ENCODE peak calls at places on chromosome 21, in seven cellular contexts. T is CD8-positive, alpha-beta T cell; Q is OCI-LY7; G is thoracic aorta; U is stomach; X is upper lobe of right lung; P is upper lobe of left lung. Z is an unnamed sample.

GRCh38 chr21:38254970-38255369 is 1.8 kb upstream of the KCNJ15 start:
- DNase-seq in T (no peak), Q (no peak), G (no peak), U (peak; percentile 39), X (no peak), P (no peak), Z (no peak)

GRCh38 chr21:38951095-38951745 is 145.5 kb downstream of the ETS2 start:
- DNase-seq in T (no peak), Q (no peak), G (no peak), U (no peak), X (no peak), P (no peak), Z (no peak)

GRCh38 chr21:27321791-27322190 is 354.9 kb upstream of the ADAMTS5 start:
- DNase-seq in T (no peak), Q (no peak), G (no peak), U (no peak), X (no peak), P (no peak), Z (no peak)

GRCh38 chr21:31343680-31344480 is at the start of gene TIAM1:
- DNase-seq in T (no peak), Q (no peak), G (peak; percentile 5), U (peak; percentile 43), X (peak; percentile 81), P (peak; percentile 51), Z (no peak)

GRCh38 chr21:36694593-36695282 is 4.2 kb upstream of the SIM2 start:
- DNase-seq in T (no peak), Q (no peak), G (no peak), U (no peak), X (no peak), P (no peak), Z (no peak)

GRCh38 chr21:43609501-43610340 is 49.6 kb downstream of the HSF2BP start:
- DNase-seq in T (no peak), Q (no peak), G (no peak), U (peak; percentile 84), X (no peak), P (peak; percentile 79), Z (no peak)

GRCh38 chr21:43764576-43765495 is 11.3 kb downstream of the CSTB start:
- DNase-seq in T (no peak), Q (no peak), G (no peak), U (no peak), X (no peak), P (no peak), Z (no peak)

GRCh38 chr21:26127918-26128317 is 42.7 kb downstream of the APP start:
- DNase-seq in T (no peak), Q (no peak), G (no peak), U (no peak), X (no peak), P (no peak), Z (no peak)

GRCh38 chr21:15132781-15133180 is 68.0 kb upstream of the NRIP1 start:
- DNase-seq in T (no peak), Q (no peak), G (no peak), U (no peak), X (no peak), P (no peak), Z (no peak)

GRCh38 chr21:36207577-36208320 is 51.1 kb downstream of the DOP1B start:
- DNase-seq in T (no peak), Q (no peak), G (no peak), U (no peak), X (no peak), P (no peak), Z (no peak)

GRCh38 chr21:15841856-15842564 is 112.2 kb downstream of the USP25 start:
- DNase-seq in T (no peak), Q (no peak), G (no peak), U (no peak), X (no peak), P (no peak), Z (no peak)

GRCh38 chr21:43824883-43825609 is 35.7 kb downstream of the RRP1 start:
- DNase-seq in T (no peak), Q (no peak), G (no peak), U (no peak), X (no peak), P (no peak), Z (no peak)

GRCh38 chr21:31203371-31204054 is 140.5 kb downstream of the TIAM1 start:
- DNase-seq in T (no peak), Q (no peak), G (no peak), U (no peak), X (no peak), P (no peak), Z (no peak)

GRCh38 chr21:31457675-31458074 is 113.6 kb upstream of the TIAM1 start:
- DNase-seq in T (no peak), Q (no peak), G (no peak), U (no peak), X (no peak), P (no peak), Z (no peak)

DNA sequence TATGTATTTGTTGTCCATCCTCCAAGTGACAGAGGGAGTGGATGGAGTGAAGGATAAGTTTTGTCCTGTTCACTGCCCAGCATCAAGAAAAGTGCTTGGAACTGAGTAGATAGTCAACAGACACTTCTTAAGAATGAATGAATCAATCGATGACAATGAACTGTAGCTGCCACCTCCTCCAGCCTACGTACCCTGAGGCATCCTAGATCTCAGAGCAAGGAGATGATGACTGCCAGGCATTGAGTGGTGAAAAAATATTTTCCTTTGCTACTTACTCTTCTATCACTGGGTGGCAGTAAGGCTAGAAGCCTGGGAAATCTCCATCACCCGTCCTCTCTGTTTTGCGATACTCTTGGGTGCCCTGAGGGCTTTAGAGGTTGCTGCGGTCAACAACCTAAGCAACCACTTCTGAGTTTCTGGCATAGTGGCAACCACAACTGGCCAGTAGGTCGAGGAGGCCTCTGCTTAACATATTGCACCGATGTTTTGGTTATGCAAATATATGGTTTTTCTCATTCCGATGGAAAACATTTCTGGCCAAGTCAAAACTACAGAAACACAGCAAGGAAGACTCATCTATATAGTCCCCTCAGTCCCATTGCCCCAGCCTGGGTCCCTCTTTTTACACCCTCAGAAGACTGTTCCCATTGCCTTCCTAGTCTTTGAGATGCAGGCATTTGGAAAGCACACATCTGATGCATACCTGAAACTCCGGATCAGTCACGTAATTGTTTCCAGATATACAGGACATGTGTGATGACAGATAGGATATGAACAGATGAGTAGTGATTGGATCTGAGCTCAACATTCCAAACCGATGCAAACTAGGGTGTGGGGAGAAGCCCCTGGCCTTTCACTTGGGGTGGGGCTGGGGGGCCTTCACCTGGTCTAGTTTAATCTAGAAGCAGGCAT is 136.8 kb downstream of the RUNX1 start:
- DNase-seq in T (no peak), Q (no peak), G (no peak), U (no peak), X (no peak), P (no peak), Z (no peak)
- TF ChIP-seq CTCF in T (no peak), Q (peak; percentile 29), G (no peak), U (no peak), X (no peak), P (no peak), Z (no peak)

GRCh38 chr21:45041984-45042663 is 32.3 kb upstream of the ADARB1 start:
- DNase-seq in T (no peak), Q (no peak), G (no peak), U (no peak), X (no peak), P (peak; percentile 5), Z (no peak)

GRCh38 chr21:45040739-45041138 is 33.6 kb upstream of the ADARB1 start:
- DNase-seq in T (no peak), Q (no peak), G (no peak), U (no peak), X (no peak), P (no peak), Z (no peak)

GRCh38 chr21:45041351-45041805 is 33.0 kb upstream of the ADARB1 start:
- DNase-seq in T (no peak), Q (no peak), G (no peak), U (peak; percentile 50), X (peak; percentile 81), P (peak; percentile 80), Z (no peak)

GRCh38 chr21:45039309-45040113 is 34.9 kb upstream of the ADARB1 start:
- DNase-seq in T (no peak), Q (no peak), G (no peak), U (no peak), X (no peak), P (no peak), Z (no peak)

GRCh38 chr21:45040114-45040715 is 34.2 kb upstream of the ADARB1 start:
- DNase-seq in T (no peak), Q (no peak), G (no peak), U (no peak), X (peak; percentile 60), P (no peak), Z (no peak)
- H3K27ac ChIP-seq in T (no peak overlapping the region), Q (no peak overlapping the region), G (peak overlapping the region; percentile 69), U (peak overlapping the region; percentile 65), X (peak overlapping the region; percentile 80), P (peak overlapping the region; percentile 61), Z (no peak overlapping the region)

DNA sequence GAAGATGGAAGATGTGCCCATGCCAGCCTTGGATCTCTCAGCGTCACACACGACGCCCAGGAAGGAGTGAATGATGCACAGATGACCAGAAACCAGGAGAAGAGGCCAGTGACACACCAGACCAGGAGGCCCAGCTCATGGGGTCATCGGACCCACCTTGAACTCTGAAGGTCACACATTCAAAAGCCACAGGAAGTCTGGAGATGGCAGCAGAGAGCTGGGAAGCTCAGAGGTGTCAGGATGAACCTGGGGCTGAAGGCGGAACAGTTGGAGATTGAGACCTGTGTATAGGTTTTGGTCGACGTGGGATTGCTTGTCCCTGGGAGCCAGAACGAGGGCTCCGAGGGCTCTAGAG is 43.6 kb downstream of the SLC19A1 start:
- DNase-seq in T (no peak), Q (no peak), G (no peak), U (no peak), X (peak; percentile 6), P (no peak), Z (no peak)
- TF ChIP-seq CTCF in T (no peak), Q (no peak), G (no peak), U (no peak), X (no peak), P (no peak), Z (no peak)

GRCh38 chr21:33212159-33212851 is 17.4 kb upstream of the IFNAR2 start:
- DNase-seq in T (no peak), Q (peak; percentile 87), G (no peak), U (no peak), X (no peak), P (no peak), Z (no peak)

GRCh38 chr21:33219300-33219699 is 10.4 kb upstream of the IFNAR2 start:
- DNase-seq in T (no peak), Q (no peak), G (no peak), U (no peak), X (no peak), P (no peak), Z (no peak)

GRCh38 chr21:33214056-33214455 is 15.7 kb upstream of the IFNAR2 start:
- DNase-seq in T (no peak), Q (no peak), G (no peak), U (no peak), X (no peak), P (no peak), Z (no peak)

GRCh38 chr21:33219961-33220360 is 9.8 kb upstream of the IFNAR2 start:
- DNase-seq in T (no peak), Q (no peak), G (no peak), U (no peak), X (no peak), P (no peak), Z (no peak)

DNA sequence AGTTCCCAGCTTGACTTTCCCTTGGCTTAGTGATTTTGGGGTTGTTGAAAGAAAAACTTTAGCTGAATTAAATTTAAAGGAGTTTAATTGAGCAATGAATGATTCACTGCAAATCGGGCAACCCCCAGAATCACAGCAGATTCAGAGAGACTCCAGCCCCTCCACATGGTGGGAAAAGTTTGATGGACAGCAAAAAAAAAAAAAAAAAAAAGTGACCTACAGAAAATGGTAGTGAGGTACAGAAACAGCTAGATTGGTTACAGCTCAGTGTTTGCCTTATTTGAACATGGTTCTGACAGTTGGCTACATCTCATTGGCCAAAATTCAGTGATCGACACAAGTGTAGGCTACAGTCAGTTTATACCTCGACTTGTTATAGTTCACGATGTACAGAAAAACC is 12.6 kb upstream of the IFNAR2 start:
- DNase-seq in T (no peak), Q (no peak), G (no peak), U (no peak), X (no peak), P (no peak), Z (no peak)
- H3K27ac ChIP-seq in T (no peak overlapping the region), Q (peak overlapping the region; percentile 99), G (no peak overlapping the region), U (peak overlapping the region; percentile 67), X (no peak overlapping the region), P (peak overlapping the region; percentile 85), Z (no peak overlapping the region)